ENCODE peak calls at places on chromosomes 16 and 17, in ten cellular contexts. F is HCT116, P is IMR-90, B is GM12891, C is tibial nerve, I is prostate gland, A is A549, K is Peyer's patch, M is uterus, T is GM12892. S is an unnamed sample.

GRCh38 chr17:81170727-81171494 is 4.9 kb upstream of the AATK start:
- DNase-seq in F (no peak), P (no peak), B (no peak), C (no peak), I (no peak), A (no peak), K (no peak), M (no peak), T (no peak), S (no peak)

GRCh38 chr16:58127634-58128033 is 1.5 kb downstream of the CFAP20 start:
- DNase-seq in F (no peak), P (no peak), B (no peak), C (no peak), I (no peak), A (no peak), K (no peak), M (no peak), T (no peak), S (no peak)

GRCh38 chr16:566475-567361 is at the start of gene NHLRC4:
- DNase-seq in F (no peak), P (peak; percentile 54), B (peak; percentile 97), C (peak; percentile 51), I (peak; percentile 53), A (no peak), K (peak; percentile 85), M (peak; percentile 77), T (peak; percentile 96), S (peak; percentile 82)

GRCh38 chr17:65918921-65919546 is 272.9 kb downstream of the CEP112 start:
- DNase-seq in F (no peak), P (no peak), B (no peak), C (no peak), I (no peak), A (no peak), K (no peak), M (no peak), T (no peak), S (no peak)

GRCh38 chr16:85402910-85403692 is 210.0 kb upstream of the GSE1 start:
- DNase-seq in F (no peak), P (peak; percentile 77), B (no peak), C (peak; percentile 17), I (no peak), A (no peak), K (no peak), M (peak; percentile 19), T (no peak), S (no peak)

GRCh38 chr16:69706256-69706974 is 19.9 kb downstream of the NQO1 start:
- DNase-seq in F (no peak), P (no peak), B (no peak), C (no peak), I (peak; percentile 28), A (no peak), K (no peak), M (no peak), T (no peak), S (no peak)

GRCh38 chr17:61362396-61362795 is 37.2 kb upstream of the TBX2 start:
- DNase-seq in F (no peak), P (no peak), B (no peak), C (no peak), I (no peak), A (no peak), K (no peak), M (no peak), T (no peak), S (no peak)

GRCh38 chr16:2008009-2008526 is 1.6 kb downstream of the ZNF598 start:
- DNase-seq in F (no peak), P (peak; percentile 34), B (no peak), C (peak; percentile 33), I (no peak), A (no peak), K (no peak), M (no peak), T (no peak), S (no peak)

GRCh38 chr16:53506254-53506653 is 3.2 kb upstream of the AKTIP start:
- DNase-seq in F (no peak), P (no peak), B (no peak), C (no peak), I (no peak), A (no peak), K (no peak), M (no peak), T (no peak), S (no peak)

GRCh38 chr17:83082435-83082834 is 3.0 kb downstream of the METRNL start:
- DNase-seq in F (no peak), P (no peak), B (no peak), C (no peak), I (no peak), A (no peak), K (no peak), M (no peak), T (no peak), S (no peak)

GRCh38 chr17:49861150-49861884 is 13.4 kb upstream of the TAC4 start:
- DNase-seq in F (no peak), P (peak; percentile 27), B (peak; percentile 75), C (no peak), I (peak; percentile 33), A (peak; percentile 66), K (peak; percentile 25), M (no peak), T (peak; percentile 62), S (peak; percentile 76)

GRCh38 chr17:18142417-18142816 is 33.9 kb downstream of the MYO15A start:
- DNase-seq in F (no peak), P (no peak), B (no peak), C (no peak), I (no peak), A (no peak), K (no peak), M (no peak), T (no peak), S (no peak)

DNA sequence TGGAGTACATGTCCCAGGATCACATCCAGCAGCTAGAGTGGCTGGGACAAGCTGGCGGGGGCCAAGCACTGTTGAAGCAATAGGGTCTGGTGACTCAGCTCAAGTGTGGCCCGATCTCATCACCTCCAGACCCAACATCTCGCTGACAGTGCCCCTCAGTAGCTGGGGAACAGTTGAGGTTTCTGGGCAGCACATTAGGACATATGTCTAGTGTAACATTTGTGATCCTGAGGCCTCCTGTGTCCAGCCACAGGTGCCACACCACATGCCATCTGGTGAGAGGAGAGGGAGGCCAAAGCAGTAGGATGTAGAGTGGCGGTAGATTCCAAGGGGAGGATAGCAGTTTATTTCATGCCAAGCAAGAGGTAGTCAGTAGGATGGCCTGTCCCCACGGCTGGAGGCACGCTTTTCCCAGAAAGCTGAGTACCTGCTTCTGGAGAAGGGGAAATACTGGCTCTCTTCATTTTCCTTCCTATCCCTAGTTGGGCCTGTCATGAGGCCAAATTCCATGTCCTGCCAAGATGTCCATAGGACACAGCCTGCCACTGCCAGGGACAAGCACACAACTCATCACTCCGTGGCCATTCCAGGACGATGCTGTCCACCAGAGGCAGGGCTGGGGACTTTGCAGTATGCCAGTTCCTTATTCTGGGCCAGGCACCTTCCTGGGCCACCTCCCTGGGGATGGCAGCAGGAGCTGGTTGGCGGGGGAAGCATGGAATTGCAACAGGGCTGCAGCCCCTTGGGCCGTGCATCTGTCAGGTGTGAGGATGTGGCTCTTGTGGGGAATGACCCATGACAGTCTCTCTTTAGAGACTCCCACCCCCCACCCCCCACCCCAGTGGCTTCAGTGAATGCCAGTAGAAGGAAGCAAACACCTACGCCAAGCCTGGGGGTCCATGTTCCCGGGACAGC is 24.0 kb downstream of the GGA3 start:
- DNase-seq in F (no peak), P (no peak), B (no peak), C (no peak), I (no peak), A (no peak), K (no peak), M (no peak), T (no peak), S (no peak)
- TF ChIP-seq POLR2A in F (no peak), P (no peak), B (no peak), C (no peak), I (no peak), A (no peak), K (no peak), M (no peak), T (peak; percentile 31), S (no peak)

DNA sequence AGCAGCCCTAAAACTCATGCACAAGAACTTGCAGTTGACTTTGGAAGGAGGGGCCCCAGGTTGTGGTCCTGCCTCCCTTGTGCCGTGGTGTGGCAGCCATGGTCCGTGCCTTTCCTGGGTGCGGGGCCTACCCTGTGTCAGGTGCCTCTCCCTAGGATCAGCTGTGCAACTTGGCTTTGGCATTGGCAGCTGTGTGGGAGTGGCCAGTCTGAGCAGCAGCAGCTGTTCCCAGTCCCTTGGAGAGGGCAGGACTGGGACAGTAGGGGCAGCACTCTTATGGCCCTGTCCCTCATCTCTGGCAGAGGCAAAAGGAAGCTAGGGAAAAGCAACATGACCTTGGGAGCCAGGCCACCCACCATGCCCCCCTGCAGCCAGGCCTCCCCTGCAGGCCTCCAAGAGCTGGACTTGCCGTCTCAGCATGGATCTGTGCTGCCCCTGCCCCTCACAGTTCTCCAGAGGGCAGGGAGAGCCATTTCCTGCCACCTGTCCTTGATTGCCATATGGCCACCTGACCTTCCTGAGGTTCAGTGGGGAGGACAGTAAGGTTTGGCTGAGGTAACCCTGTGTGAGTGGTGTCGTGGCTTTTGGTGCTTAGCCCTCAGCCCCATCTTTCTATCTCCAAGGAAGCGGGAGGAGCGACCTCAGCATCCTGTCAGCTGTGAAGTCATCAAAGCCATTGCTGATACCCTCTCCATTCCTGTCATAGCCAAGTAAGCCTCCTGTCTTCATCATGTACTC is 15.5 kb upstream of the NFATC3 start:
- DNase-seq in F (no peak), P (no peak), B (no peak), C (no peak), I (no peak), A (no peak), K (no peak), M (no peak), T (no peak), S (no peak)
- TF ChIP-seq POLR2A in F (no peak), P (no peak), B (no peak), C (no peak), I (no peak), A (no peak), K (no peak), M (no peak), T (no peak), S (no peak)

DNA sequence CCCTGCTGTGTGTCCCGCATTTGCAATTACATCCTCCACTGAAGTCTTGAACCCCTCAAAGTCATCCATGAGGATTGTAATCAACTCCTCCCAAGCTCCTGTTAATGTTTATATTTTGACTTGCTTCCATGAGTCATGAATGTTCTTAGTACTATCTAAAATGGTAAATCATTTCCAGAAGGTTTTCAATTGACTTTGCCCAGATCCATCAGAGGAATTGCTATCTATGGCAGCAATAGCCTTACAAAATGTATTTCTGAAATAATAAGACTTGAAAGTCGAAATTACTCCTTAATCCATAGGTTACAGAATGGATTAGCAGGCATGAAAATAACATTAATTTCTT is 2.5 kb upstream of the C16orf87 start:
- DNase-seq in F (no peak), P (peak; percentile 48), B (no peak), C (no peak), I (no peak), A (no peak), K (no peak), M (no peak), T (no peak), S (no peak)
- TF ChIP-seq POLR2A in F (no peak), P (no peak), B (no peak), C (no peak), I (no peak), A (no peak), K (no peak), M (no peak), T (no peak), S (no peak)

DNA sequence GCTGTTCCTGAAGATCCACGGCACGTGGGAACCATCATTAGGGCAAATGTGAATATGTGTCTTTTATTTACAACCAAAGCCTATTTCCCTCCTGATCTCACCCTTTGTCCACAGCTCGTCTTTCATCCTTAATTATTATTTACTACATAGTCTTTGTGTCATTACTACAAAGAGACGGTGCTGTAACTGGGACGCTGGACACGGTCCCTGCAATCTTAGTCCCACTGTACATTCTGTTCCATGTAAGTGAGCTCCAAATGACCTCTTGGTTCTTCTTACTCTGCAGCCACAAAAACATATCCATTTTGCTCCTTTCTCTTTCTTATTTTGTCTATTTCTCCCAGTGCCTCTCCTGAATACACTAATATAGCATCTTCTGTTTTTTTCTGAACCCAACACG is 12.7 kb upstream of the KRT23 start:
- DNase-seq in F (no peak), P (no peak), B (no peak), C (no peak), I (no peak), A (no peak), K (no peak), M (no peak), T (no peak), S (no peak)
- TF ChIP-seq POLR2A in F (no peak), P (no peak), B (no peak), C (no peak), I (no peak), A (no peak), K (no peak), M (no peak), T (no peak), S (no peak)